ENCODE peak calls at places on chromosomes 7 and 10, in eight cellular contexts. One of them, this sample, is unnamed.

GRCh38 chr7:130344248-130344866 is at the start of gene CPA5:
- DNase-seq in upper lobe of left lung: no peak
- DNase-seq in H54: no peak
- DNase-seq in ovary: no peak
- DNase-seq in Peyer's patch: no peak
- DNase-seq in IMR-90: no peak
- DNase-seq in endothelial cell of umbilical vein: no peak
- DNase-seq in A549: no peak
- DNase-seq in this sample: no peak

GRCh38 chr7:113314594-113314993 is 196.2 kb upstream of the SMIM30 start:
- DNase-seq in A549: no peak
- DNase-seq in endothelial cell of umbilical vein: no peak
- DNase-seq in Peyer's patch: no peak
- DNase-seq in IMR-90: no peak
- DNase-seq in upper lobe of left lung: no peak
- DNase-seq in H54: no peak
- DNase-seq in ovary: no peak
- DNase-seq in this sample: no peak

GRCh38 chr7:105691029-105691691 is 109.9 kb upstream of the EFCAB10 start:
- DNase-seq in IMR-90: peak
- DNase-seq in endothelial cell of umbilical vein: peak
- DNase-seq in H54: peak
- DNase-seq in upper lobe of left lung: peak
- DNase-seq in A549: no peak
- DNase-seq in ovary: no peak
- DNase-seq in Peyer's patch: peak
- DNase-seq in this sample: peak

GRCh38 chr7:157658851-157659412 is 322.1 kb downstream of the DNAJB6 start:
- DNase-seq in IMR-90: no peak
- DNase-seq in upper lobe of left lung: no peak
- DNase-seq in ovary: no peak
- DNase-seq in Peyer's patch: no peak
- DNase-seq in H54: no peak
- DNase-seq in A549: no peak
- DNase-seq in endothelial cell of umbilical vein: no peak
- DNase-seq in this sample: no peak

GRCh38 chr10:122102867-122103525 is 114.0 kb downstream of the TACC2 start:
- DNase-seq in endothelial cell of umbilical vein: no peak
- DNase-seq in ovary: no peak
- DNase-seq in H54: no peak
- DNase-seq in A549: peak
- DNase-seq in upper lobe of left lung: no peak
- DNase-seq in IMR-90: peak
- DNase-seq in Peyer's patch: no peak
- DNase-seq in this sample: no peak

GRCh38 chr7:130946110-130946509 is 212.1 kb upstream of the KLF14 start:
- DNase-seq in A549: no peak
- DNase-seq in endothelial cell of umbilical vein: no peak
- DNase-seq in upper lobe of left lung: no peak
- DNase-seq in H54: no peak
- DNase-seq in ovary: no peak
- DNase-seq in IMR-90: no peak
- DNase-seq in Peyer's patch: no peak
- DNase-seq in this sample: no peak

GRCh38 chr10:112115781-112116385 is 67.7 kb downstream of the GPAM start:
- DNase-seq in endothelial cell of umbilical vein: peak
- DNase-seq in H54: peak
- DNase-seq in Peyer's patch: no peak
- DNase-seq in A549: peak
- DNase-seq in ovary: no peak
- DNase-seq in IMR-90: peak
- DNase-seq in upper lobe of left lung: peak
- DNase-seq in this sample: peak

GRCh38 chr7:93047514-93048099 is 70.2 kb downstream of the SAMD9 start:
- DNase-seq in IMR-90: no peak
- DNase-seq in upper lobe of left lung: no peak
- DNase-seq in endothelial cell of umbilical vein: no peak
- DNase-seq in A549: no peak
- DNase-seq in H54: no peak
- DNase-seq in ovary: no peak
- DNase-seq in Peyer's patch: no peak
- DNase-seq in this sample: no peak

GRCh38 chr10:96292971-96293909 is 11.0 kb upstream of the DNTT start:
- DNase-seq in ovary: no peak
- DNase-seq in upper lobe of left lung: no peak
- DNase-seq in IMR-90: peak
- DNase-seq in endothelial cell of umbilical vein: peak
- DNase-seq in Peyer's patch: no peak
- DNase-seq in A549: peak
- DNase-seq in H54: peak
- DNase-seq in this sample: no peak

GRCh38 chr7:38478404-38478803 is 152.8 kb downstream of the AMPH start:
- DNase-seq in upper lobe of left lung: no peak
- DNase-seq in A549: no peak
- DNase-seq in endothelial cell of umbilical vein: peak
- DNase-seq in H54: no peak
- DNase-seq in IMR-90: peak
- DNase-seq in ovary: no peak
- DNase-seq in Peyer's patch: no peak
- DNase-seq in this sample: no peak

GRCh38 chr7:7772385-7772784 is 54.0 kb upstream of the RPA3 start:
- DNase-seq in IMR-90: peak
- DNase-seq in endothelial cell of umbilical vein: peak
- DNase-seq in Peyer's patch: peak
- DNase-seq in ovary: no peak
- DNase-seq in upper lobe of left lung: no peak
- DNase-seq in A549: no peak
- DNase-seq in H54: no peak
- DNase-seq in this sample: no peak

GRCh38 chr7:96327429-96327828 is 5.5 kb upstream of the SLC25A13 start:
- DNase-seq in upper lobe of left lung: no peak
- DNase-seq in Peyer's patch: no peak
- DNase-seq in endothelial cell of umbilical vein: no peak
- DNase-seq in ovary: no peak
- DNase-seq in H54: no peak
- DNase-seq in IMR-90: no peak
- DNase-seq in A549: no peak
- DNase-seq in this sample: no peak

GRCh38 chr10:113899952-113900598 is 45.6 kb downstream of the NHLRC2 start:
- DNase-seq in H54: no peak
- DNase-seq in IMR-90: no peak
- DNase-seq in upper lobe of left lung: no peak
- DNase-seq in endothelial cell of umbilical vein: no peak
- DNase-seq in A549: no peak
- DNase-seq in ovary: no peak
- DNase-seq in Peyer's patch: no peak
- DNase-seq in this sample: no peak

GRCh38 chr7:1812693-1813393 is 142.8 kb downstream of the ELFN1 start:
- DNase-seq in upper lobe of left lung: no peak
- DNase-seq in endothelial cell of umbilical vein: no peak
- DNase-seq in IMR-90: no peak
- DNase-seq in A549: peak
- DNase-seq in H54: no peak
- DNase-seq in Peyer's patch: no peak
- DNase-seq in ovary: no peak
- DNase-seq in this sample: no peak

DNA sequence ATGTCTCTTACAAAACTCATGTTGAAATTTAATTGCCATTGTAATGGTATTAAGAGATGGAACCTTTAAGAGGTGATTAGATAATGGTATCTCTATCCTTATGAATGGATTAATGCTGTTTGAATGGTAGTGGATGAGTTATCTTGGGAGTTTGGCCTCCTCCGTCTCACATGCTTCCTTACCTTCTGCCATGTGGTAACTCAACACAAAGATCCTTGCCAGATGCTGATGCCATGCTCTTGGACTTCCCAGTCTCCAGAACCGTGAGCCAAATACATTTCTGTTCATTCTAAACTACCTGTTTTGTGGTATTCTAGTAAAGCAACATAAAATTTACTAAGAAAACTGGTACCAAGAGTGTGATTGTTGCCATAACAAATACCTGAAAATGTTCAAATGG is 23.2 kb downstream of the PTEN start:
- DNase-seq in Peyer's patch: no peak
- DNase-seq in H54: no peak
- DNase-seq in ovary: no peak
- DNase-seq in IMR-90: no peak
- DNase-seq in upper lobe of left lung: no peak
- DNase-seq in A549: no peak
- DNase-seq in endothelial cell of umbilical vein: no peak
- DNase-seq in this sample: no peak
- TF ChIP-seq POLR2A in Peyer's patch: no peak
- TF ChIP-seq POLR2A in H54: no peak
- TF ChIP-seq POLR2A in ovary: no peak
- TF ChIP-seq POLR2A in IMR-90: no peak
- TF ChIP-seq POLR2A in upper lobe of left lung: no peak
- TF ChIP-seq POLR2A in A549: no peak
- TF ChIP-seq POLR2A in endothelial cell of umbilical vein: no peak
- TF ChIP-seq POLR2A in this sample: no peak

GRCh38 chr7:56048245-56048644 is 3.0 kb downstream of the PSPH start:
- DNase-seq in ovary: no peak
- DNase-seq in Peyer's patch: no peak
- DNase-seq in H54: no peak
- DNase-seq in endothelial cell of umbilical vein: no peak
- DNase-seq in IMR-90: no peak
- DNase-seq in A549: no peak
- DNase-seq in upper lobe of left lung: no peak
- DNase-seq in this sample: no peak

GRCh38 chr7:56051053-56051338 is 248 bp downstream of the PSPH start:
- DNase-seq in upper lobe of left lung: no peak
- DNase-seq in Peyer's patch: no peak
- DNase-seq in H54: no peak
- DNase-seq in ovary: no peak
- DNase-seq in A549: no peak
- DNase-seq in endothelial cell of umbilical vein: no peak
- DNase-seq in IMR-90: no peak
- DNase-seq in this sample: no peak

GRCh38 chr7:56053379-56053778 is 1.8 kb downstream of the CCT6A start:
- DNase-seq in Peyer's patch: no peak
- DNase-seq in endothelial cell of umbilical vein: no peak
- DNase-seq in ovary: no peak
- DNase-seq in upper lobe of left lung: no peak
- DNase-seq in H54: no peak
- DNase-seq in IMR-90: no peak
- DNase-seq in A549: no peak
- DNase-seq in this sample: no peak

GRCh38 chr7:56053993-56054392 is 2.4 kb downstream of the CCT6A start:
- DNase-seq in A549: no peak
- DNase-seq in IMR-90: no peak
- DNase-seq in endothelial cell of umbilical vein: no peak
- DNase-seq in H54: no peak
- DNase-seq in Peyer's patch: no peak
- DNase-seq in upper lobe of left lung: no peak
- DNase-seq in ovary: no peak
- DNase-seq in this sample: no peak

GRCh38 chr7:56051339-56052191 is at the start of the genes CCT6A and PSPH:
- DNase-seq in A549: peak
- DNase-seq in endothelial cell of umbilical vein: peak
- DNase-seq in Peyer's patch: peak
- DNase-seq in ovary: peak
- DNase-seq in H54: peak
- DNase-seq in upper lobe of left lung: peak
- DNase-seq in IMR-90: peak
- DNase-seq in this sample: peak
- TF ChIP-seq POLR2A in A549: peak
- TF ChIP-seq POLR2A in endothelial cell of umbilical vein: peak
- TF ChIP-seq POLR2A in Peyer's patch: peak
- TF ChIP-seq POLR2A in ovary: peak
- TF ChIP-seq POLR2A in H54: peak
- TF ChIP-seq POLR2A in upper lobe of left lung: peak
- TF ChIP-seq POLR2A in IMR-90: peak
- TF ChIP-seq POLR2A in this sample: peak

DNA sequence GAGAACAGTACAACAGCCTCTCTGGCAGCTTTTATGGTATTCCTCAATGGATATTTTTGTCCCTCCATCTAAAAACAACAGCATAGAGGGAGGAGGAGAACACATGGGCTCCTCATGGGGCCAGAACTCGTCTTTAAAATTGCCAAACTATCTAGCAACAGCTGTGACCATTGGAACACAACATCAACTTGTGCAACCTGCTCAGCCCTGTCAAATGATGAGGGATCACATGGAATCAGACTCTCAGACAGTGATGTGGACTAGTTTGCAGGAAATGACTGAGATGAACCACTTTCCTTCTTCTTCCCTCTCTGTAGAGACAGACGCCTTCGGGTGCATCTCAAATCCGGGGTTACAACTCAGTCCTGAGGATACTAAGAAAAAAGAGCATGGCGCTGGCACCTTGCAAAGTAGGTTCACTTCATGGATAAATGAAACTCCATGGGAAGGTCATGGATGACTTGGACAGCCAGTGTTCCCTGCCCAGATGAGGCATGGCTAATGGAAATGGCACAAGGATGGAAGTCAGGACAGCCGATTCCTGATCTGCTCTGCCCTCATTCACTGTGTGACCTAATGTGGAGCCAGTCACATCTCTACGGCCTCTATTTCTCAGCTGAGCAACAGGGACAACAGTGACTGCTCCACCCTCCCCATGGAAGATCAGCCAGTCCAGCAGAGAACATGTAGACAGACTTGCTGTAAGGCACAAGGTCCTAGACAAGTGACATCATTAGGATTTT is 24.6 kb upstream of the DGKI start:
- DNase-seq in H54: no peak
- DNase-seq in upper lobe of left lung: no peak
- DNase-seq in endothelial cell of umbilical vein: no peak
- DNase-seq in IMR-90: no peak
- DNase-seq in ovary: no peak
- DNase-seq in Peyer's patch: no peak
- DNase-seq in A549: no peak
- DNase-seq in this sample: no peak
- TF ChIP-seq POLR2A in H54: no peak
- TF ChIP-seq POLR2A in upper lobe of left lung: no peak
- TF ChIP-seq POLR2A in endothelial cell of umbilical vein: no peak
- TF ChIP-seq POLR2A in IMR-90: no peak
- TF ChIP-seq POLR2A in ovary: no peak
- TF ChIP-seq POLR2A in Peyer's patch: no peak
- TF ChIP-seq POLR2A in A549: no peak
- TF ChIP-seq POLR2A in this sample: no peak

DNA sequence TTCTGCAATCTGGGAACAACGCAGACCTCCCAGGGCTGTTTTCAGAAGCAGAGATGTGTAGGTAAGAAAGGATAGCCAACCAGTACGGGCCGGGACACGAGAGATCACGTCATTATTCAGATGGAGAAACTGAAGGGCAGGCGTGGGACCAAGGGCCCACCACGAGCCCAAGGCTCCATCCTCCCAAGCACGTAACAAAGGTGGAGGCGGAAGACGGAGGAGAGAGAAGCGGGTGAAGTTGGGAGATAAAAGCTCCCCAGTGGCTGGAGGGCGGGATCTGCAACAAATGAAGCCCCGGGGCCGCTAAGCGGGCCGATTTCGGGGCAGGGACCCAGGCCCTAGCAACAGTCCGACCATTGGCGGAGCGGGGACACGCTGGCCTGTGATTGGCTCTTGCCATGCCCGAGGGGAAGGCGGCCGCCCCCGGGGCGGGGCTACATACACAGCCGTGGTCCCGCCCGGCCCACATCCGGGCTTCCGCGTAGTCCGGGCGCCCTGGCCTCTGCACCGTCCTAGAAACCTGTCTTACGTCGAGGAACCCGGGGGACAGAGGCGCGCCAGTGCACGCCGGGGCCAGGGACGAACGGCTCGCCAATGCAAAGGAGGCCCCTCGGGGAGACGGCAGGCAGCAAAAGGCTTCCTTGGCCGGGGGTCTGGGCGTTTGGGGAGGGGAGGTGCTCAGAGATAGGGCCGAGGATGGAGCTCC is 15.5 kb downstream of the HSPB1 start:
- DNase-seq in upper lobe of left lung: peak
- DNase-seq in ovary: peak
- DNase-seq in H54: peak
- DNase-seq in IMR-90: peak
- DNase-seq in Peyer's patch: peak
- DNase-seq in A549: peak
- DNase-seq in endothelial cell of umbilical vein: peak
- DNase-seq in this sample: peak
- TF ChIP-seq POLR2A in upper lobe of left lung: peak
- TF ChIP-seq POLR2A in ovary: peak
- TF ChIP-seq POLR2A in H54: peak
- TF ChIP-seq POLR2A in IMR-90: peak
- TF ChIP-seq POLR2A in Peyer's patch: peak
- TF ChIP-seq POLR2A in A549: peak
- TF ChIP-seq POLR2A in endothelial cell of umbilical vein: peak
- TF ChIP-seq POLR2A in this sample: peak